ENCODE peak calls at places on chromosome 21, in nine cellular contexts. G, A, H, V, X, U, C, W and S are unnamed samples.

GRCh38 chr21:9735421-9735961 is 785.9 kb upstream of the TPTE start:
- DNase-seq in X (no peak), G (no peak), U (no peak), H (no peak), W (no peak), C (no peak), V (no peak), A (no peak), S (no peak)

GRCh38 chr21:14900058-14900457 is 164.7 kb downstream of the NRIP1 start:
- DNase-seq in V (peak; percentile 75), X (no peak), H (no peak), G (peak; percentile 80), A (no peak), W (no peak), C (no peak), U (peak; percentile 13), S (peak; percentile 56)

GRCh38 chr21:21971384-21971783 is 973.2 kb downstream of the NCAM2 start:
- DNase-seq in X (no peak), W (no peak), C (no peak), H (no peak), U (no peak), A (no peak), G (no peak), V (no peak), S (no peak)

GRCh38 chr21:43585924-43586411 is 73.3 kb downstream of the HSF2BP start:
- DNase-seq in U (peak; percentile 85), V (peak; percentile 99), X (peak; percentile 86), H (peak; percentile 48), G (peak; percentile 98), C (peak; percentile 98), A (peak; percentile 99), W (peak; percentile 77), S (peak; percentile 99)

GRCh38 chr21:14071902-14072734 is 138.6 kb downstream of the LIPI start:
- DNase-seq in A (no peak), W (no peak), U (no peak), C (no peak), X (no peak), G (no peak), H (no peak), V (no peak), S (no peak)

GRCh38 chr21:36073181-36073580 is 3.4 kb downstream of the CBR1 start:
- DNase-seq in A (peak; percentile 66), W (peak; percentile 27), V (no peak), U (no peak), C (no peak), H (no peak), G (no peak), X (no peak), S (no peak)

GRCh38 chr21:42724226-42724920 is 71.0 kb downstream of the PDE9A start:
- DNase-seq in G (peak; percentile 92), C (peak; percentile 73), W (peak; percentile 61), H (no peak), A (peak; percentile 91), X (no peak), V (peak; percentile 93), U (no peak), S (peak; percentile 86)

GRCh38 chr21:42669069-42669468 is 15.6 kb downstream of the PDE9A start:
- DNase-seq in X (no peak), U (peak; percentile 79), A (peak; percentile 29), V (peak; percentile 42), G (no peak), C (no peak), H (no peak), W (no peak), S (no peak)

GRCh38 chr21:41597811-41598231 is 89.9 kb upstream of the TMPRSS2 start:
- DNase-seq in G (no peak), V (no peak), X (peak; percentile 43), H (no peak), C (no peak), W (no peak), A (no peak), U (no peak), S (no peak)

GRCh38 chr21:16908087-16908486 is 604.8 kb upstream of the CXADR start:
- DNase-seq in H (no peak), X (no peak), G (no peak), A (no peak), C (peak; percentile 52), U (no peak), V (peak; percentile 30), W (no peak), S (peak; percentile 83)

GRCh38 chr21:42474982-42475381 is 21.0 kb downstream of the RSPH1 start:
- DNase-seq in C (no peak), X (peak; percentile 21), W (no peak), A (no peak), H (no peak), U (no peak), G (no peak), V (no peak), S (peak; percentile 76)

GRCh38 chr21:14116080-14116481 is 94.7 kb downstream of the LIPI start:
- DNase-seq in G (no peak), U (no peak), X (no peak), A (no peak), C (no peak), H (no peak), W (no peak), V (no peak), S (no peak)

GRCh38 chr21:41923641-41924342 is 30.0 kb downstream of the C2CD2 start:
- DNase-seq in V (peak; percentile 88), W (no peak), G (peak; percentile 47), H (no peak), U (no peak), C (no peak), X (peak; percentile 76), A (no peak), S (no peak)

GRCh38 chr21:45516671-45517151 is 25.5 kb downstream of the SLC19A1 start:
- DNase-seq in A (no peak), G (no peak), X (peak; percentile 61), U (no peak), W (no peak), H (no peak), V (no peak), C (no peak), S (no peak)
- H3K4me3 ChIP-seq in A (no peak overlapping the region), G (no peak overlapping the region), X (no peak overlapping the region), U (no peak overlapping the region), W (no peak overlapping the region), H (no peak overlapping the region), V (no peak overlapping the region), C (no peak overlapping the region), S (no peak overlapping the region)

GRCh38 chr21:45289655-45290515 is 2.2 kb upstream of the POFUT2 start:
- DNase-seq in H (peak; percentile 10), V (peak; percentile 38), X (peak; percentile 54), A (no peak), C (no peak), U (peak; percentile 47), W (peak; percentile 2), G (peak; percentile 48), S (no peak)
- TF ChIP-seq CTCF in H (no peak), V (peak; percentile 28), X (no peak), A (no peak), C (peak; percentile 23), U (peak; percentile 14), W (no peak), G (peak; percentile 44), S (peak; percentile 42)

GRCh38 chr21:25039461-25040380 is 567.6 kb downstream of the MRPL39 start:
- DNase-seq in G (peak; percentile 5), V (peak; percentile 5), C (no peak), W (no peak), U (peak; percentile 34), X (no peak), H (no peak), A (no peak), S (peak; percentile 26)
- H3K4me3 ChIP-seq in G (no peak overlapping the region), V (no peak overlapping the region), C (no peak overlapping the region), W (no peak overlapping the region), U (no peak overlapping the region), X (no peak overlapping the region), H (no peak overlapping the region), A (no peak overlapping the region), S (peak overlapping the region; percentile 47)

DNA sequence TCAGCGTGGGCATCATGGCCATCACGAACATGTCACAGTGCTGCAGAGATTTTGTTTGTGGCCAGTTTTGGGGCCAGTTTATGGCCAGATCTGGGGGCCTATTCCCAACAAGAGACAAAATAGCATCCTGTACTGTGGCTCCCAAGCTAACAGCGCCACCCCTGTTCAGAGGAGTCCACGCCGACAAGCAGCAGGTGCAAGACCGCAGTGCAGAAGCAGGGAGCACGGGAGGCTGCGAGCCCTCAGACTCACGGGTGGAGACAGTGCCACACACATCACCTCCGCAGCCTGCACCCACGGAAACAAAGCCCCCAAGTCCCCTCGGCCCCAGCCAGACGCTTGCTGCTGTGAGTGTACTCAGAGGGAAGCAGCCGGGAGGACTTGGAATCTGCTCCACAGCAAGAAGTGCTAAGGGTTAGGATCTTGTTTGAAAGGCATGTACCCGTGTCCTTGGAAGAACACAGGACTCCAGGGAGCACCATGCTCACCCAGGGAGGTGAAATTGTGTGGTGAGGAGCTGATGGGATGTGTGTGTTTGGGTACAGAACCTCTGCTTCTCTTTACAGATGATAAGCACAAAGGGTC is 7.1 kb downstream of the TCP10L start:
- DNase-seq in A (no peak), G (peak; percentile 9), C (no peak), H (no peak), W (no peak), X (no peak), V (peak; percentile 6), U (peak; percentile 80), S (no peak)
- TF ChIP-seq CTCF in A (peak; percentile 68), G (peak; percentile 30), C (peak; percentile 50), H (no peak), W (peak; percentile 9), X (no peak), V (peak; percentile 29), U (peak; percentile 87), S (peak; percentile 13)

GRCh38 chr21:26783801-26784200 is 61.4 kb downstream of the ADAMTS1 start:
- DNase-seq in X (no peak), U (no peak), A (no peak), V (no peak), W (no peak), H (no peak), C (no peak), G (no peak), S (no peak)
- H3K4me3 ChIP-seq in X (no peak overlapping the region), U (no peak overlapping the region), A (no peak overlapping the region), V (no peak overlapping the region), W (no peak overlapping the region), H (no peak overlapping the region), C (no peak overlapping the region), G (no peak overlapping the region), S (no peak overlapping the region)

GRCh38 chr21:33892853-33893252 is 22.8 kb downstream of the ATP5PO start:
- DNase-seq in C (no peak), V (no peak), W (no peak), A (peak; percentile 41), X (no peak), G (no peak), H (no peak), U (peak; percentile 93), S (no peak)
- TF ChIP-seq CTCF in C (no peak), V (peak; percentile 13), W (no peak), A (peak; percentile 47), X (no peak), G (no peak), H (no peak), U (peak; percentile 69), S (no peak)